ENCODE peak calls at places on chromosomes 4 and X, in four cellular contexts. K is ovary, M is heart left ventricle, J is fibroblast of the aortic adventitia. X is an unnamed sample.

GRCh38 chr4:67091668-67092067 is 453.6 kb downstream of the CENPC start:
- DNase-seq in K (no peak), M (no peak), J (no peak), X (no peak)

GRCh38 chr4:180925800-180926199 is 1317.4 kb upstream of the TENM3 start:
- DNase-seq in K (no peak), M (no peak), J (peak; percentile 16), X (no peak)

GRCh38 chrX:110212299-110212698 is 105.6 kb downstream of the AMMECR1 start:
- DNase-seq in K (no peak), M (no peak), J (no peak), X (no peak)

GRCh38 chr4:110678517-110678916 is 55.6 kb upstream of the PITX2 start:
- DNase-seq in K (no peak), M (no peak), J (no peak), X (no peak)

GRCh38 chr4:77695769-77696168 is 90.1 kb downstream of the CXCL13 start:
- DNase-seq in K (no peak), M (no peak), J (peak; percentile 91), X (peak; percentile 95)

GRCh38 chr4:66489783-66490452 is 819.6 kb upstream of the EPHA5 start:
- DNase-seq in K (no peak), M (no peak), J (peak; percentile 95), X (no peak)

GRCh38 chrX:55778322-55778721 is 60.8 kb downstream of the RRAGB start:
- DNase-seq in K (no peak), M (no peak), J (no peak), X (no peak)

GRCh38 chrX:55907968-55908607 is 190.5 kb downstream of the RRAGB start:
- DNase-seq in K (peak; percentile 74), M (peak; percentile 36), J (no peak), X (peak; percentile 25)

GRCh38 chr4:804804-805203 is 21.1 kb downstream of the CPLX1 start:
- DNase-seq in K (no peak), M (no peak), J (no peak), X (no peak)

GRCh38 chr4:40316782-40317635 is 18.1 kb upstream of the CHRNA9 start:
- DNase-seq in K (peak; percentile 60), M (peak; percentile 31), J (peak; percentile 98), X (peak; percentile 93)

GRCh38 chrX:110180928-110181310 is 137.0 kb downstream of the AMMECR1 start:
- DNase-seq in K (no peak), M (no peak), J (peak; percentile 58), X (peak; percentile 61)

GRCh38 chr4:40199179-40199670 is 2.4 kb downstream of the RHOH start:
- DNase-seq in K (no peak), M (no peak), J (no peak), X (no peak)

GRCh38 chr4:120922390-120923200 is at the start of gene PRDM5:
- DNase-seq in K (peak; percentile 89), M (peak; percentile 69), J (peak; percentile 65), X (peak; percentile 74)

GRCh38 chr4:156830356-156830755 is 141.2 kb downstream of the PDGFC start:
- DNase-seq in K (no peak), M (no peak), J (peak; percentile 55), X (peak; percentile 90)

GRCh38 chr4:108116423-108117168 is 52.1 kb downstream of the LEF1 start:
- DNase-seq in K (no peak), M (no peak), J (no peak), X (no peak)

GRCh38 chrX:131058136-131058868 is at the start of gene ARHGAP36:
- DNase-seq in K (no peak), M (no peak), J (no peak), X (no peak)

GRCh38 chr4:5893013-5893580 is at the start of gene CRMP1:
- DNase-seq in K (no peak), M (peak; percentile 22), J (no peak), X (peak; percentile 7)

GRCh38 chrX:80984118-80984517 is 174.4 kb upstream of the BRWD3 start:
- DNase-seq in K (no peak), M (no peak), J (no peak), X (no peak)

GRCh38 chrX:151726751-151727150 is 7.8 kb upstream of the CNGA2 start:
- DNase-seq in K (no peak), M (no peak), J (no peak), X (no peak)

GRCh38 chr4:56320293-56320692 is 67.0 kb downstream of the AASDH start:
- DNase-seq in K (no peak), M (no peak), J (no peak), X (no peak)

GRCh38 chr4:26622913-26623312 is 39.0 kb downstream of the TBC1D19 start:
- DNase-seq in K (no peak), M (no peak), J (no peak), X (no peak)

GRCh38 chrX:139892512-139892911 is 40.3 kb downstream of the ATP11C start:
- DNase-seq in K (no peak), M (no peak), J (no peak), X (no peak)

GRCh38 chr4:98612318-98613250 is 45.8 kb downstream of the TSPAN5 start:
- DNase-seq in K (no peak), M (no peak), J (no peak), X (no peak)

GRCh38 chr4:181475781-181476180 is 767.4 kb upstream of the TENM3 start:
- DNase-seq in K (no peak), M (no peak), J (no peak), X (no peak)

GRCh38 chr4:131603705-131604104 is 1545.4 kb upstream of the PCDH10 start:
- DNase-seq in K (no peak), M (no peak), J (no peak), X (no peak)

GRCh38 chrX:19772759-19773623 is 114.4 kb downstream of the SH3KBP1 start:
- DNase-seq in K (no peak), M (no peak), J (no peak), X (no peak)

GRCh38 chrX:143632625-143633387 is 3.1 kb downstream of the SLITRK4 start:
- DNase-seq in K (no peak), M (no peak), J (no peak), X (no peak)

GRCh38 chr4:8665406-8666360 is 73.1 kb downstream of the CPZ start:
- DNase-seq in K (no peak), M (no peak), J (no peak), X (no peak)

GRCh38 chr4:54542540-54543041 is 115.2 kb upstream of the KIT start:
- DNase-seq in K (no peak), M (no peak), J (no peak), X (no peak)

GRCh38 chrX:3299626-3300025 is 46.8 kb downstream of the MXRA5 start:
- DNase-seq in K (no peak), M (no peak), J (peak; percentile 62), X (peak; percentile 38)

DNA sequence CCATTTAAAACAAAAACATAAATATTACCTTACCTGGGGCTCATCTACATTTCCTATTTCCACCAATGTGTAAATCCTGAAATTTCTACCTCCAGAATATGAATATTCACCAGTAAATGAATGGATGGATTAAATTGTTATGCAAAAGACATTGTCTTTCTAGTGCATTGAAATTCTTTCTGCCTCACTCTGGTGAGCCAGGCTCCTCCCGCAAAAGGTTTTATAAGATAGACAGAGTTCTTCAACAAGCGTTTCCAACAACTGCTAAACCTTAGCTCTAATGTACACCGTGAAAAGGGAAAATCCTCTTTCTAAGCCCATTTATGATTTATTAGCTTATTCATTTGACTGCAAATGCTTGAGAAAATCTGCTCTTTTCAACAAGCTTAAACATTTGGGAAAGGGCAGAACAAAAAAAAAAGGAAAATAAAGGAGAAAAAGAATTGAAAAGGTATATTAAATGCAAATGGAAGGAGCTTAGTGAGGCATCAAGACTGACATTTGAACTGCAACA is 72.0 kb downstream of the LDB2 start:
- DNase-seq in K (no peak), M (no peak), J (no peak), X (no peak)
- H3K4me3 ChIP-seq in K (no peak overlapping the region), M (no peak overlapping the region), J (no peak overlapping the region), X (no peak overlapping the region)

GRCh38 chrX:30819080-30819479 is 70.0 kb downstream of the TAB3 start:
- DNase-seq in K (no peak), M (no peak), J (no peak), X (no peak)

GRCh38 chrX:30824275-30824674 is 64.8 kb downstream of the TAB3 start:
- DNase-seq in K (no peak), M (no peak), J (no peak), X (no peak)

GRCh38 chrX:30821116-30821515 is 67.9 kb downstream of the TAB3 start:
- DNase-seq in K (no peak), M (no peak), J (no peak), X (peak; percentile 9)

GRCh38 chrX:30822719-30823118 is 66.3 kb downstream of the TAB3 start:
- DNase-seq in K (no peak), M (no peak), J (peak; percentile 11), X (peak; percentile 77)

DNA sequence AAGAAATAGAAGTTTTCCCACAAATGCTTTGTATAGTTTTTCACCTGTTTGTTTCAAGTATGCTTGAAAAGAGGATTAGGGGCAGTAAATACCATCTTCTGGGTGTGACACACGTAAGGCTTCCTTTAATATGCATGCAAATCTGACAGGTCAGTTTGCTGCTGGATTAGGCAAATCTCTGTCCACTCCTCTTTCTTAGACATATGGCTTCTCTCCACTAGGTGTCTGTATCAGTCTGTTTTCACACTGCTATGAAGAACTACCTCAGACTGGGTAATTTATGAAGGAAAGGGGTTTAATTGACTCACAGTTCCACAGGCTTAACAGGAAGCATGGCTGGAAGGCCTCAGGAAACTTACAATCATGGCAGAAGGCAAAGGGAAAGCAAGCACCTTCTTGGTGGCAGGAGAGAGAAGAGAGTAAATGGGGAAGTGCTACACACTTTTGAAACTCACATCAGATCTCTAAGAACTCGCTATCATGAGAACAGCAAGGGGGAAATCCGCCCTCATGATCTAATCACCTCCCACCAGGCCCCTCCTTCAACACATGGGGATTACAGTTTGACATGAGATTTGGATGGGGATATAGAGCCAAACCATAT is 66.9 kb downstream of the TAB3 start:
- DNase-seq in K (no peak), M (no peak), J (no peak), X (no peak)
- TF ChIP-seq CTCF in K (no peak), M (no peak), J (peak; percentile 12), X (no peak)

GRCh38 chr4:185211641-185212040 is 2.2 kb downstream of the SNX25 start:
- DNase-seq in K (no peak), M (no peak), J (no peak), X (no peak)
- H3K4me3 ChIP-seq in K (no peak overlapping the region), M (no peak overlapping the region), J (peak overlapping the region; percentile 96), X (no peak overlapping the region)

GRCh38 chr4:92014060-92014459 is 289.7 kb upstream of the GRID2 start:
- DNase-seq in K (no peak), M (no peak), J (no peak), X (no peak)

DNA sequence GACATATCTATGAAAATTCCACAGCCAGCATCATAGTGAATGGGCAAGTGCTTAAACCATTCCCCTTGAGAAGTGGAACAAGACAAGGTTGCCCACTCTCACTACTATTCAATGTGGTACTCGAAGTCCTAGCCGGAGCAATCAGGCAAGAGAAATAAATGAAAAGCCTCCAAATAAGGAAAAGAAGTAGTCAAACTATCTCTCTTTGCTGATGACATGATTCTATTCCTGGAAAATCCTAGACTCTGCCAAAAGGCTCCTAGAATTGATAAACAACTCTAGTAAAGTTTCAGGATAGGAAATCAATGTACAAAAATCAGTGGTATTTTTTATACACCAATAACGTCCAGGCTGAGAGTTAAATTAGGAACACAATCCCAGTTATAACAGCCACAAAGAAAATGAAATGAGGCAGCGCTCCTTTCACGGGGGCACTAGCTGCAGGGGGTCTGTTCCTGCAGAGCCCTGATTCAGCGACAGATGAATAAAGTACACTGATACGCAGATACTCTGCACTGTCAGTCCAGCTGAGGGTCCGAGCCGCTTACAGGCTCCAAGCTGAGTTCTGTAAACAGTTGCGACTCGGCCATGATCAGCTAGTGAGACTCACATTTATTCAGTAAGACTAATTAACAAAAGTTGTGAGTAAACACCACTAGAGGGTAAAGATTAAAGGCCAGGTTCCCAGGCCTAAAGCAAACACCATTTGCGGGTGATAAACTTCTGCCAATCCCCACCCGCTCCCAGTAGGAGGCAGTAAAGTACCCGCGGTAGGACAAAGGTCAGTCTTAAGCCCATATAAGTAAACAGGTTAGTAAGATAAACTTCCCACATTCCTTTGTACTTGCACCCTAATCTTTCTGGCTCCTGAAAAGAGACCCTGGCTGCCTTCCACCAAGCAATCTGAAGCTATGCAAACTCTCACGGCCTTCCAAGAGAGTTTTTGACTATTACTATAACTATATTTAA is 290.6 kb upstream of the GRID2 start:
- DNase-seq in K (no peak), M (no peak), J (no peak), X (no peak)
- TF ChIP-seq CTCF in K (no peak), M (no peak), J (no peak), X (no peak)